ENCODE peak calls at places on chromosome 18, in ten cellular contexts. I, N, M, J, L, C, X, Y, U and R are unnamed samples.

GRCh38 chr18:69240275-69240674 is 160.4 kb upstream of the DOK6 start:
- DNase-seq in N (no peak), M (no peak), L (no peak), Y (no peak), C (no peak), I (no peak), U (no peak), J (no peak), X (no peak), R (no peak)

GRCh38 chr18:23377669-23378469 is 75.2 kb upstream of the RIOK3 start:
- DNase-seq in Y (peak), U (no peak), J (peak), C (peak), I (no peak), M (no peak), N (no peak), L (no peak), X (peak), R (no peak)

GRCh38 chr18:78727057-78727739 is 252.4 kb upstream of the SALL3 start:
- DNase-seq in I (no peak), L (no peak), X (no peak), Y (no peak), M (no peak), C (no peak), J (no peak), U (no peak), N (no peak), R (no peak)

GRCh38 chr18:22468554-22468891 is 50.8 kb upstream of the CTAGE1 start:
- DNase-seq in C (no peak), N (no peak), I (no peak), X (no peak), U (no peak), Y (no peak), M (no peak), L (no peak), J (no peak), R (no peak)

GRCh38 chr18:79493211-79493800 is 97.6 kb downstream of the NFATC1 start:
- DNase-seq in J (no peak), L (peak), I (no peak), U (no peak), X (no peak), C (no peak), Y (no peak), N (no peak), M (no peak), R (no peak)

GRCh38 chr18:62812242-62812641 is 96.9 kb downstream of the PHLPP1 start:
- DNase-seq in J (peak), N (no peak), L (no peak), X (no peak), U (no peak), I (no peak), M (no peak), C (no peak), Y (no peak), R (no peak)

GRCh38 chr18:37574113-37574512 is 8.5 kb upstream of the CELF4 start:
- DNase-seq in N (no peak), U (no peak), X (no peak), C (peak), L (no peak), J (no peak), Y (no peak), I (no peak), M (no peak), R (no peak)

GRCh38 chr18:62549755-62550154 is 26.9 kb downstream of the ZCCHC2 start:
- DNase-seq in X (no peak), Y (no peak), C (no peak), N (no peak), M (no peak), I (no peak), U (no peak), J (no peak), L (no peak), R (no peak)

GRCh38 chr18:41569867-41570266 is 385.2 kb upstream of the PIK3C3 start:
- DNase-seq in X (no peak), L (no peak), M (peak), I (no peak), U (no peak), C (no peak), N (no peak), Y (no peak), J (no peak), R (no peak)

GRCh38 chr18:48640566-48641270 is 101.9 kb downstream of the CTIF start:
- DNase-seq in U (no peak), I (no peak), C (peak), Y (no peak), M (no peak), N (no peak), X (peak), L (no peak), J (peak), R (no peak)